ENCODE peak calls at places on chromosome 14, in ten cellular contexts. V is mammary epithelial cell, U is A673, Z is IMR-90, B is K562, A is stomach, L is mucosa of descending colon, X is choroid plexus epithelial cell, Y is GM12864, R is fibroblast of pulmonary artery. O is an unnamed sample.

GRCh38 chr14:62304172-62304571 is 542.0 kb downstream of the SNAPC1 start:
- DNase-seq in V (no peak), U (no peak), Z (no peak), B (no peak), A (no peak), L (no peak), X (no peak), Y (no peak), R (no peak), O (no peak)

GRCh38 chr14:46147486-46147885 is 504.1 kb downstream of the RPL10L start:
- DNase-seq in V (no peak), U (no peak), Z (no peak), B (no peak), A (no peak), L (no peak), X (no peak), Y (no peak), R (no peak), O (no peak)

GRCh38 chr14:98555440-98555839 is 716.6 kb downstream of the BCL11B start:
- DNase-seq in V (no peak), U (no peak), Z (no peak), B (no peak), A (no peak), L (no peak), X (no peak), Y (no peak), R (no peak), O (no peak)

GRCh38 chr14:22131749-22132476 is 457.1 kb downstream of the DAD1 start:
- DNase-seq in V (no peak), U (peak; percentile 55), Z (peak; percentile 3), B (peak; percentile 31), A (no peak), L (peak; percentile 54), X (peak; percentile 13), Y (no peak), R (peak; percentile 3), O (no peak)

GRCh38 chr14:58367296-58367695 is 28.4 kb upstream of the TOMM20L start:
- DNase-seq in V (no peak), U (no peak), Z (no peak), B (no peak), A (peak; percentile 40), L (no peak), X (peak; percentile 9), Y (no peak), R (peak; percentile 4), O (peak; percentile 11)

GRCh38 chr14:100529561-100530031 is 57.6 kb downstream of the BEGAIN start:
- DNase-seq in V (no peak), U (no peak), Z (no peak), B (no peak), A (peak; percentile 15), L (no peak), X (no peak), Y (no peak), R (no peak), O (no peak)

GRCh38 chr14:71399057-71399487 is 491.8 kb downstream of the PCNX1 start:
- DNase-seq in V (no peak), U (no peak), Z (peak; percentile 33), B (no peak), A (no peak), L (no peak), X (no peak), Y (peak; percentile 83), R (no peak), O (no peak)

GRCh38 chr14:105145381-105146180 is 23.0 kb downstream of the JAG2 start:
- DNase-seq in V (no peak), U (no peak), Z (no peak), B (no peak), A (no peak), L (no peak), X (no peak), Y (no peak), R (no peak), O (no peak)

GRCh38 chr14:78758333-78758732 is 588.2 kb downstream of the NRXN3 start:
- DNase-seq in V (peak; percentile 45), U (peak; percentile 56), Z (peak; percentile 17), B (peak; percentile 24), A (no peak), L (peak; percentile 66), X (peak; percentile 60), Y (peak; percentile 5), R (peak; percentile 17), O (peak; percentile 15)

GRCh38 chr14:20489093-20489994 is 16.0 kb upstream of the RNASE10 start:
- DNase-seq in V (peak; percentile 73), U (no peak), Z (peak; percentile 28), B (no peak), A (no peak), L (no peak), X (peak; percentile 43), Y (peak; percentile 55), R (peak; percentile 40), O (no peak)

GRCh38 chr14:92121207-92121669 is 268 bp downstream of the NDUFB1 start:
- DNase-seq in V (no peak), U (peak; percentile 42), Z (peak; percentile 43), B (peak; percentile 38), A (peak; percentile 39), L (peak; percentile 54), X (peak; percentile 71), Y (no peak), R (peak; percentile 49), O (no peak)

GRCh38 chr14:89990623-89991275 is 35.0 kb downstream of the TDP1 start:
- DNase-seq in V (no peak), U (no peak), Z (no peak), B (no peak), A (no peak), L (no peak), X (peak; percentile 3), Y (no peak), R (no peak), O (no peak)

GRCh38 chr14:29215853-29216252 is 449.3 kb downstream of the FOXG1 start:
- DNase-seq in V (peak; percentile 2), U (no peak), Z (no peak), B (no peak), A (no peak), L (no peak), X (peak; percentile 32), Y (no peak), R (peak; percentile 64), O (no peak)

GRCh38 chr14:55270832-55271571 is at the start of gene FBXO34:
- DNase-seq in V (peak; percentile 97), U (peak; percentile 99), Z (peak; percentile 94), B (peak; percentile 98), A (peak; percentile 100), L (peak; percentile 100), X (peak; percentile 97), Y (peak; percentile 88), R (peak; percentile 97), O (peak; percentile 80)

DNA sequence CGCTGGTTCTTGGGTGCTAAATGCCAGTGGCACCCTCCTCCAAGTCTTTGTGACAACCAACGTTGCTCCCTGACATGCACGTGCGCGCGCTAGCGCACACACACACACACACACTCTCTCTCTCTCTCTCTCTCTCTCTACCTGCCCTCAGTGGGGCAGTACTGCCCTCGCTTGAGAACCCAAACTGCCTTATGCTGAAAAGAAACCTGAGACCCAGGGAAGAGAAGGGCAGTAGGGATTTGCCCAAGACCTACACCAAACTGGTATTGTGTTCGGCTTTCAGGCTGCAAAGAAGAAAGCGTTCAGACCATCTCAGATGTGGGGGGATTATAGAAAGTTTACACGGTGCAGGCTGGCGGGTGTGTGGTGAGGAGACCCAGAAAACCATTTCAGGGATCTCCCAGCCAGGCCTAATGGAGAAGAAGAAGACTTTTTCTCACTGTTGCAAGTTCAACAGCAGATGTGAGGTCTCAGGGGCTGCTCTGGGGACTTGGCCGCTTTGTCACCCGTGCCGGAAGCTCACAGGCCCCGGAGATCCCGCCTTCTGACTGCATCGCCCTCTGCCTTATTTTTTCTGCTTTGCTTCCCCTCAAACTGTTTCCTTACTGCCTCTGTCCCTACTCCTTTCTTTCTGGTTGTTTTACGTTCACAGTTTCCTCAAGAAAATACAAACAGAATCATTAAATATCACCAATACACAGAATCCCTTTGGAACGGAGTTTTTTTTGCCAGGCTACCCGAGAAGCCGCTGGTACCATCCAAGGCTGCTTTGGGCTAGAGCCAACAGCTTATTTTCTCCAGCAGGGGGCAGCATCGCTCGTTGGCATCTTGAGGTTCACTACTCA is 82.4 kb downstream of the PPM1A start:
- DNase-seq in V (no peak), U (peak; percentile 82), Z (peak; percentile 37), B (peak; percentile 79), A (peak; percentile 73), L (peak; percentile 87), X (peak; percentile 68), Y (peak; percentile 59), R (peak; percentile 55), O (no peak)
- H3K4me3 ChIP-seq in V (peak overlapping the region; percentile 18), U (no peak overlapping the region), Z (peak overlapping the region; percentile 36), B (peak overlapping the region; percentile 21), A (peak overlapping the region; percentile 48), L (no peak overlapping the region), X (peak overlapping the region; percentile 57), Y (peak overlapping the region; percentile 46), R (peak overlapping the region; percentile 18), O (no peak overlapping the region)

GRCh38 chr14:24690492-24690891 is 56.5 kb upstream of the GZMB start:
- DNase-seq in V (no peak), U (no peak), Z (no peak), B (peak; percentile 41), A (no peak), L (no peak), X (no peak), Y (peak; percentile 19), R (no peak), O (no peak)
- TF ChIP-seq CTCF in V (no peak), U (peak; percentile 18), Z (no peak), B (peak; percentile 32), A (no peak), L (no peak), X (no peak), Y (peak; percentile 36), R (no peak), O (no peak)

GRCh38 chr14:69880051-69880487 is 853 bp downstream of the SMOC1 start:
- DNase-seq in V (peak; percentile 27), U (no peak), Z (peak; percentile 29), B (no peak), A (no peak), L (no peak), X (peak; percentile 49), Y (no peak), R (no peak), O (no peak)
- H3K4me3 ChIP-seq in V (peak overlapping the region; percentile 49), U (no peak overlapping the region), Z (peak overlapping the region; percentile 78), B (no peak overlapping the region), A (peak overlapping the region; percentile 45), L (no peak overlapping the region), X (peak overlapping the region; percentile 82), Y (no peak overlapping the region), R (no peak overlapping the region), O (no peak overlapping the region)

GRCh38 chr14:101961746-101962502 is 2.4 kb upstream of the DYNC1H1 start:
- DNase-seq in V (no peak), U (no peak), Z (no peak), B (no peak), A (no peak), L (no peak), X (no peak), Y (no peak), R (no peak), O (no peak)

GRCh38 chr14:101958418-101959185 is 5.8 kb upstream of the DYNC1H1 start:
- DNase-seq in V (no peak), U (no peak), Z (no peak), B (no peak), A (no peak), L (no peak), X (no peak), Y (no peak), R (no peak), O (no peak)

GRCh38 chr14:101961011-101961721 is 3.2 kb upstream of the DYNC1H1 start:
- DNase-seq in V (peak; percentile 60), U (peak; percentile 94), Z (peak; percentile 76), B (peak; percentile 87), A (peak; percentile 82), L (peak; percentile 81), X (peak; percentile 88), Y (peak; percentile 35), R (peak; percentile 88), O (no peak)

GRCh38 chr14:101959277-101959676 is 5.1 kb upstream of the DYNC1H1 start:
- DNase-seq in V (no peak), U (no peak), Z (no peak), B (no peak), A (no peak), L (no peak), X (no peak), Y (no peak), R (no peak), O (no peak)

GRCh38 chr14:101960225-101960624 is 4.1 kb upstream of the DYNC1H1 start:
- DNase-seq in V (no peak), U (peak; percentile 67), Z (no peak), B (peak; percentile 76), A (no peak), L (peak; percentile 59), X (no peak), Y (no peak), R (peak; percentile 42), O (no peak)
- TF ChIP-seq CTCF in V (peak; percentile 36), U (peak; percentile 64), Z (peak; percentile 52), B (peak; percentile 59), A (no peak), L (no peak), X (peak; percentile 69), Y (peak; percentile 47), R (peak; percentile 50), O (peak; percentile 43)